ENCODE peak calls at places on chromosomes 12 and 14, in five cellular contexts. B is transverse colon, G is suprapubic skin, E is H1, R is stomach. P is an unnamed sample. For H3K4me1, the result is how much of the 10 kb centered on the place peaks cover.

GRCh38 chr12:111450676-111451075 is 45.0 kb downstream of the SH2B3 start:
- DNase-seq in B (no peak), G (peak), E (no peak), R (peak), P (no peak)

GRCh38 chr12:72774023-72774422 is 501.9 kb downstream of the TRHDE start:
- DNase-seq in B (no peak), G (no peak), E (no peak), R (no peak), P (no peak)

GRCh38 chr14:87995500-87996275 is 2.7 kb upstream of the GALC start:
- DNase-seq in B (no peak), G (no peak), E (no peak), R (no peak), P (no peak)

GRCh38 chr12:66235626-66236281 is 46.7 kb downstream of the IRAK3 start:
- DNase-seq in B (no peak), G (no peak), E (no peak), R (no peak), P (no peak)

GRCh38 chr14:104753528-104754212 is 723 bp downstream of the SIVA1 start:
- DNase-seq in B (peak), G (no peak), E (no peak), R (no peak), P (no peak)

GRCh38 chr12:116864371-116865160 is 16.7 kb downstream of the HRK start:
- DNase-seq in B (no peak), G (no peak), E (no peak), R (no peak), P (no peak)

GRCh38 chr14:85276829-85277228 is 253.1 kb upstream of the FLRT2 start:
- DNase-seq in B (no peak), G (no peak), E (no peak), R (no peak), P (no peak)

GRCh38 chr14:87073880-87074570 is 919.0 kb downstream of the GALC start:
- DNase-seq in B (no peak), G (no peak), E (no peak), R (no peak), P (no peak)

GRCh38 chr14:49940805-49941421 is 48.0 kb downstream of the ARF6 start:
- DNase-seq in B (no peak), G (no peak), E (no peak), R (no peak), P (no peak)

GRCh38 chr12:54431911-54432814 is 13.1 kb upstream of the ITGA5 start:
- DNase-seq in B (peak), G (peak), E (no peak), R (peak), P (no peak)

GRCh38 chr12:3901116-3901515 is 27.9 kb upstream of the PARP11 start:
- DNase-seq in B (no peak), G (no peak), E (no peak), R (no peak), P (no peak)
- H3K4me1 ChIP-seq in B (under half), G (under half), E (under half), R (under half), P (under half)

DNA sequence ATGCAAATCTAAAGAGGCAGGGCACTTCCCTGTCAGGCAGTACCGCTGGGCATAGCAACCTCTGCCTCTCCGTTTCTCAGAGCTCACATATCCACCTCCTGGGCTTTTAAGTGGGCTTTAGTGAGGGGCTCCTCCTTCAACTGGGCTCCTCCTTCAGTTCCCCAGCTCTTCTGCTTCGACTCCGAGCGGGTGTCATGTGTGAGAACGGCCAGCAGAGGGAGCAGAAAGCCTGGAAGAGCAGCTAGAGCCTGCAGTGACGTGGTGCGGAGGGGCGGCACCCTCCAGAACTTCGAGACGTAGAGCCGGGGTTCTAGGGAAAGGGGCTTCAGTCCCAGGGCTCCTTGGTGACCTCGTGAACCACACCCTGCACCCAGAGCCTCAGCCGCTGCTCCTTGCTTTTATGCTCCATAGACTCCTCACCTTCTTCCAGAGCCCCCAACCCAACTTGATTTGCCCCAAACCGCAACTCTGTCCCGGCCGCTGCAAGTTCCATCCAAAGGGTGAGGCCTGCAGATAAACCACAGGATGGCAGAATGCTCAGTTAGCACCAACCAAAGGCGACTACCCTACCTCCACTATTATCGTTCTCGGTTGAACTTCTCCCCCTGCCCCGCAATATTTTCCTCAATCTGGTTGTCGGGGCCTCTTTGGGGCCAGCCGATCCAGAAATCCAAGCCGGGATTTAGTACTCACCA is 383 bp upstream of the GLI1 start:
- DNase-seq in B (peak), G (peak), E (peak), R (peak), P (peak)
- TF ChIP-seq POLR2A in B (peak), G (no peak), E (no peak), R (no peak), P (no peak)

DNA sequence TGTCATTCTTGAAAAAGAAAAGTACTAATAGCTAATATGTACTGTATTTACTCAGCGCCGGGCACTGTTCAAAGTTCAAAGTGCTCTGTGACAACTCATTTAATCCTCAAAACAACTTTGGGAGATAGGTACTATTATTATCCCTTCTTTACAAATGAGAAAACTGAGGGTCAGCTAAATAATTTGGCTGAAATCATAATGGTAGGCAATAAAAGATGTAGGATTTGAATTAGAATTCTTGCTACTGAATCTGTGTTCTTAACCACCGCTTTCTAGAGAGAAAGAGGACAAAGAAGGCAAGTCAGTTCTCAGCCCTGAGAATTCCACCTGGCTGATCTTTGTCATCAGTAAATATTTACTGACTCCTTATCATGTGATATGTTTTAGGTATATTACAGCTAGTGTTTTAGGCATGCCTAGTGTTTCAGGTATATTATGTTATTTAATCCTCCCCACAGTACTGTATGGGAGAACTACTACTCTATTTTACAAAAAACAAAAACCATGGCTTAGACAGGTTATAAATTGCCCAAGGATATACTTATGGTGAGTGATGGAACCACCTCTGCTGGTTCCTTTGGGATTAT is 205.7 kb upstream of the GZMB start:
- DNase-seq in B (peak), G (no peak), E (no peak), R (no peak), P (no peak)
- TF ChIP-seq POLR2AphosphoS5 in B (no peak), G (no peak), E (no peak), R (no peak), P (no peak)

GRCh38 chr14:90511795-90512331 is 115.0 kb downstream of the CALM1 start:
- DNase-seq in B (no peak), G (no peak), E (no peak), R (no peak), P (no peak)

GRCh38 chr14:90510208-90510607 is 113.4 kb downstream of the CALM1 start:
- DNase-seq in B (peak), G (no peak), E (no peak), R (peak), P (no peak)

GRCh38 chr14:90512332-90512951 is 115.6 kb downstream of the CALM1 start:
- DNase-seq in B (peak), G (no peak), E (no peak), R (peak), P (no peak)

GRCh38 chr14:90509403-90509802 is 112.6 kb downstream of the CALM1 start:
- DNase-seq in B (no peak), G (no peak), E (no peak), R (no peak), P (no peak)

GRCh38 chr14:90511252-90511651 is 114.4 kb downstream of the CALM1 start:
- DNase-seq in B (no peak), G (no peak), E (no peak), R (no peak), P (no peak)
- H3K4me1 ChIP-seq in B (under half), G (under half), E (under half), R (half or more), P (under half)

GRCh38 chr12:45991289-45992249 is 1.2 kb upstream of the SCAF11 start:
- DNase-seq in B (peak), G (peak), E (no peak), R (peak), P (peak)
- TF ChIP-seq POLR2A in B (peak), G (peak), E (no peak), R (no peak), P (no peak)

GRCh38 chr14:55339770-55340169 is 68.5 kb downstream of the FBXO34 start:
- DNase-seq in B (no peak), G (no peak), E (no peak), R (no peak), P (no peak)
- TF ChIP-seq POLR2AphosphoS5 in B (no peak), G (no peak), E (no peak), R (no peak), P (no peak)

GRCh38 chr14:103474893-103475292 is 47.7 kb downstream of the CKB start:
- DNase-seq in B (no peak), G (no peak), E (no peak), R (no peak), P (no peak)
- H3K4me1 ChIP-seq in B (under half), G (under half), E (under half), R (under half), P (under half)

P was measured in spleen.